ENCODE peak calls at places on chromosomes 4 and X, in four cellular contexts. M, B, X and N are unnamed samples.

GRCh38 chrX:153400146-153401132 is 711 bp downstream of the PNMA6E start:
- DNase-seq in M (peak), B (peak), X (no peak), N (peak)

GRCh38 chr4:70747874-70748273 is 26.1 kb downstream of the RUFY3 start:
- DNase-seq in M (no peak), B (no peak), X (no peak), N (no peak)

GRCh38 chrX:110402091-110402854 is 43.6 kb downstream of the RTL9 start:
- DNase-seq in M (no peak), B (peak), X (no peak), N (no peak)

GRCh38 chrX:129347291-129347690 is 176.0 kb downstream of the SMARCA1 start:
- DNase-seq in M (peak), B (no peak), X (no peak), N (no peak)

GRCh38 chr4:77930154-77930553 is 67.5 kb downstream of the MRPL1 start:
- DNase-seq in M (no peak), B (no peak), X (no peak), N (no peak)

GRCh38 chrX:143642426-143642825 is 6.5 kb upstream of the SLITRK4 start:
- DNase-seq in M (no peak), B (no peak), X (no peak), N (no peak)

GRCh38 chrX:153723351-153724251 is 586 bp downstream of the BCAP31 start:
- DNase-seq in M (no peak), B (peak), X (no peak), N (peak)

GRCh38 chr4:32429151-32429550 is 1709.0 kb downstream of the PCDH7 start:
- DNase-seq in M (no peak), B (no peak), X (no peak), N (no peak)

GRCh38 chr4:107600993-107601392 is 119.0 kb downstream of the PAPSS1 start:
- DNase-seq in M (no peak), B (no peak), X (no peak), N (no peak)

GRCh38 chr4:48588230-48588943 is 98.3 kb downstream of the ZAR1 start:
- DNase-seq in M (no peak), B (no peak), X (no peak), N (no peak)

GRCh38 chr4:48184891-48185290 is 50.8 kb upstream of the TXK start:
- DNase-seq in M (no peak), B (no peak), X (no peak), N (no peak)

GRCh38 chr4:83217721-83218522 is 66.7 kb downstream of the COQ2 start:
- DNase-seq in M (no peak), B (no peak), X (peak), N (no peak)

GRCh38 chr4:148443550-148444295 is 1.5 kb upstream of the NR3C2 start:
- DNase-seq in M (no peak), B (no peak), X (no peak), N (no peak)

GRCh38 chrX:50448565-50448964 is 22.1 kb downstream of the DGKK start:
- DNase-seq in M (no peak), B (peak), X (no peak), N (peak)

GRCh38 chr4:26081795-26082498 is 167.9 kb downstream of the SMIM20 start:
- DNase-seq in M (no peak), B (peak), X (no peak), N (peak)
- TF ChIP-seq GABPA in M (no peak), B (no peak), X (no peak), N (no peak)

GRCh38 chrX:72394518-72395163 is 88.9 kb upstream of the CITED1 start:
- DNase-seq in M (no peak), B (no peak), X (no peak), N (no peak)
- TF ChIP-seq SP1 in M (no peak), B (no peak), X (no peak), N (no peak)

GRCh38 chr4:181261279-181261678 is 981.9 kb upstream of the TENM3 start:
- DNase-seq in M (no peak), B (no peak), X (no peak), N (no peak)
- TF ChIP-seq GABPA in M (no peak), B (no peak), X (no peak), N (no peak)

GRCh38 chr4:153045111-153045982 is 109.2 kb downstream of the FHDC1 start:
- DNase-seq in M (no peak), B (no peak), X (no peak), N (no peak)
- TF ChIP-seq SP1 in M (no peak), B (no peak), X (no peak), N (no peak)